ENCODE peak calls at places on chromosomes 4 and X, in eight cellular contexts. J is OCI-LY7, V is aorta, X is IMR-90, O is ACHN, Q is GM12891, H is EH, I is AG04449. K is an unnamed sample.

GRCh38 chr4:148776944-148777343 is 334.7 kb upstream of the NR3C2 start:
- DNase-seq in J (no peak), V (no peak), X (peak), O (peak), Q (no peak), H (peak), I (no peak), K (no peak)

GRCh38 chr4:185183622-185184281 is 20.0 kb downstream of the CFAP97 start:
- DNase-seq in J (peak), V (peak), X (peak), O (peak), Q (no peak), H (peak), I (no peak), K (peak)

GRCh38 chr4:83392562-83392961 is 57.9 kb upstream of the HPSE start:
- DNase-seq in J (no peak), V (no peak), X (no peak), O (no peak), Q (no peak), H (no peak), I (no peak), K (peak)

GRCh38 chr4:12360391-12360790 is 931.7 kb upstream of the HS3ST1 start:
- DNase-seq in J (no peak), V (no peak), X (no peak), O (no peak), Q (no peak), H (no peak), I (no peak), K (no peak)

GRCh38 chr4:53592686-53593641 is 1.7 kb upstream of the LNX1 start:
- DNase-seq in J (no peak), V (peak), X (no peak), O (peak), Q (no peak), H (no peak), I (no peak), K (peak)

GRCh38 chr4:169252339-169253086 is 18.2 kb downstream of the SH3RF1 start:
- DNase-seq in J (no peak), V (no peak), X (peak), O (peak), Q (no peak), H (no peak), I (no peak), K (no peak)

GRCh38 chrX:2401201-2401589 is 99.6 kb downstream of the DHRSX start:
- DNase-seq in J (no peak), V (no peak), X (no peak), O (no peak), Q (no peak), H (peak), I (no peak), K (no peak)

GRCh38 chr4:140219567-140219966 is 65.6 kb upstream of the MAML3 start:
- DNase-seq in J (no peak), V (no peak), X (no peak), O (no peak), Q (no peak), H (no peak), I (no peak), K (peak)

GRCh38 chrX:150409486-150409885 is 46.4 kb downstream of the MAMLD1 start:
- DNase-seq in J (no peak), V (no peak), X (no peak), O (no peak), Q (no peak), H (no peak), I (no peak), K (no peak)

GRCh38 chr4:142201041-142201440 is 564.7 kb downstream of the IL15 start:
- DNase-seq in J (no peak), V (no peak), X (no peak), O (no peak), Q (no peak), H (no peak), I (no peak), K (no peak)

GRCh38 chr4:101200561-101200960 is 146.8 kb downstream of the PPP3CA start:
- DNase-seq in J (no peak), V (no peak), X (peak), O (peak), Q (no peak), H (peak), I (peak), K (no peak)

GRCh38 chrX:53616921-53617320 is 69.6 kb downstream of the HUWE1 start:
- DNase-seq in J (no peak), V (no peak), X (no peak), O (no peak), Q (no peak), H (no peak), I (no peak), K (no peak)

GRCh38 chrX:24294619-24295018 is 19.2 kb downstream of the SUPT20HL2 start:
- DNase-seq in J (peak), V (peak), X (no peak), O (no peak), Q (no peak), H (peak), I (no peak), K (peak)

GRCh38 chr4:16116493-16116990 is 32.7 kb upstream of the PROM1 start:
- DNase-seq in J (no peak), V (no peak), X (no peak), O (no peak), Q (no peak), H (no peak), I (no peak), K (no peak)

GRCh38 chr4:41681054-41681453 is 67.5 kb downstream of the PHOX2B start:
- DNase-seq in J (no peak), V (no peak), X (no peak), O (no peak), Q (no peak), H (no peak), I (no peak), K (no peak)

GRCh38 chr4:8675383-8675782 is 82.8 kb downstream of the CPZ start:
- DNase-seq in J (no peak), V (no peak), X (peak), O (peak), Q (no peak), H (peak), I (no peak), K (peak)

GRCh38 chrX:115013705-115014104 is 3.7 kb downstream of the IL13RA2 start:
- DNase-seq in J (no peak), V (no peak), X (peak), O (no peak), Q (no peak), H (peak), I (no peak), K (no peak)

K was measured in ELF-1.